ENCODE peak calls at places on chromosomes 12 and 14, in six cellular contexts. L, H, P, E, R and V are unnamed samples.
A peak's percentile ranks its signal among the peaks of the same experiment; 100 is the strongest.

GRCh38 chr12:57837779-57838562 is 8.6 kb downstream of the CTDSP2 start:
- DNase-seq in L (peak; percentile 93), H (peak; percentile 81), P (peak; percentile 38), E (no peak), R (peak; percentile 4), V (no peak)

GRCh38 chr14:101601603-101602465 is 40.5 kb downstream of the DIO3 start:
- DNase-seq in L (no peak), H (no peak), P (no peak), E (no peak), R (no peak), V (no peak)

GRCh38 chr12:64824500-64825142 is at the start of gene TBC1D30:
- DNase-seq in L (peak; percentile 60), H (peak; percentile 41), P (peak; percentile 52), E (peak; percentile 89), R (peak; percentile 76), V (peak; percentile 36)

GRCh38 chr12:91289881-91290280 is 107.3 kb upstream of the DCN start:
- DNase-seq in L (no peak), H (no peak), P (no peak), E (no peak), R (no peak), V (no peak)

GRCh38 chr12:100114574-100114973 is 28.1 kb downstream of the BLTP3B start:
- DNase-seq in L (peak; percentile 73), H (no peak), P (no peak), E (no peak), R (no peak), V (no peak)

GRCh38 chr14:31400031-31400638 is 20.2 kb downstream of the HEATR5A start:
- DNase-seq in L (no peak), H (no peak), P (no peak), E (no peak), R (no peak), V (no peak)

GRCh38 chr14:85599939-85600338 is 70.0 kb downstream of the FLRT2 start:
- DNase-seq in L (peak; percentile 69), H (peak; percentile 21), P (no peak), E (no peak), R (no peak), V (no peak)

GRCh38 chr12:8615206-8615605 is 2.5 kb upstream of the AICDA start:
- DNase-seq in L (no peak), H (no peak), P (no peak), E (no peak), R (no peak), V (no peak)